ENCODE peak calls at places on chromosomes 7 and 10, in ten cellular contexts. T, R, M, H, B, E, A, L, I and K are unnamed samples. For H3K4me1, the result is how much of the 10 kb centered on the place peaks cover.

GRCh38 chr7:28211006-28211405 is 30.4 kb upstream of the JAZF1 start:
- DNase-seq in T (no peak), R (no peak), M (no peak), H (no peak), B (no peak), E (no peak), A (no peak), L (peak), I (no peak), K (no peak)

GRCh38 chr7:155310425-155311114 is 12.9 kb downstream of the INSIG1 start:
- DNase-seq in T (no peak), R (no peak), M (no peak), H (no peak), B (no peak), E (no peak), A (no peak), L (no peak), I (no peak), K (no peak)

GRCh38 chr10:29998142-29998808 is 61.1 kb downstream of the JCAD start:
- DNase-seq in T (peak), R (peak), M (peak), H (peak), B (peak), E (peak), A (peak), L (peak), I (peak), K (peak)

GRCh38 chr7:55178292-55178862 is 159.6 kb downstream of the EGFR start:
- DNase-seq in T (no peak), R (no peak), M (no peak), H (no peak), B (no peak), E (no peak), A (no peak), L (no peak), I (no peak), K (no peak)

GRCh38 chr10:80136134-80136571 is 3.6 kb downstream of the PLAC9 start:
- DNase-seq in T (peak), R (no peak), M (peak), H (no peak), B (no peak), E (peak), A (no peak), L (peak), I (peak), K (peak)

GRCh38 chr10:118729641-118730258 is 25.0 kb downstream of the CACUL1 start:
- DNase-seq in T (no peak), R (no peak), M (no peak), H (no peak), B (no peak), E (no peak), A (no peak), L (no peak), I (no peak), K (no peak)

GRCh38 chr7:24573554-24574338 is 494 bp downstream of the PALS2 start:
- DNase-seq in T (peak), R (peak), M (peak), H (peak), B (peak), E (peak), A (no peak), L (peak), I (peak), K (peak)

GRCh38 chr10:52216852-52217251 is 97.2 kb upstream of the DKK1 start:
- DNase-seq in T (no peak), R (no peak), M (no peak), H (peak), B (no peak), E (no peak), A (no peak), L (peak), I (no peak), K (no peak)

GRCh38 chr10:34816067-34817002 is 1.2 kb upstream of the PARD3 start:
- DNase-seq in T (no peak), R (no peak), M (no peak), H (peak), B (peak), E (peak), A (no peak), L (no peak), I (no peak), K (no peak)

GRCh38 chr7:27782849-27783248 is 42.9 kb downstream of the TAX1BP1 start:
- DNase-seq in T (no peak), R (no peak), M (no peak), H (no peak), B (no peak), E (no peak), A (no peak), L (peak), I (no peak), K (no peak)

GRCh38 chr7:73770002-73770859 is at the start of gene CLDN3:
- DNase-seq in T (peak), R (no peak), M (no peak), H (peak), B (peak), E (peak), A (no peak), L (peak), I (peak), K (peak)

GRCh38 chr7:13309535-13309934 is 622.1 kb downstream of the ARL4A start:
- DNase-seq in T (no peak), R (no peak), M (no peak), H (no peak), B (no peak), E (no peak), A (no peak), L (no peak), I (no peak), K (no peak)

GRCh38 chr10:81820418-81820817 is 54.6 kb upstream of the NRG3 start:
- DNase-seq in T (no peak), R (no peak), M (no peak), H (no peak), B (no peak), E (no peak), A (no peak), L (no peak), I (no peak), K (no peak)

GRCh38 chr10:107649249-107649648 is 484.7 kb upstream of the SORCS1 start:
- DNase-seq in T (no peak), R (no peak), M (no peak), H (no peak), B (no peak), E (no peak), A (no peak), L (no peak), I (no peak), K (no peak)

GRCh38 chr7:110119883-110120581 is 970.9 kb upstream of the LRRN3 start:
- DNase-seq in T (no peak), R (no peak), M (no peak), H (no peak), B (no peak), E (no peak), A (no peak), L (peak), I (no peak), K (no peak)

GRCh38 chr10:114772496-114773196 is 48.9 kb upstream of the FHIP2A start:
- DNase-seq in T (no peak), R (no peak), M (no peak), H (no peak), B (no peak), E (no peak), A (no peak), L (no peak), I (no peak), K (no peak)

GRCh38 chr7:12030116-12030515 is 181.0 kb upstream of the TMEM106B start:
- DNase-seq in T (no peak), R (no peak), M (no peak), H (no peak), B (no peak), E (no peak), A (no peak), L (peak), I (no peak), K (no peak)

GRCh38 chr10:88039496-88040200 is 176.2 kb downstream of the PTEN start:
- DNase-seq in T (no peak), R (no peak), M (no peak), H (no peak), B (no peak), E (no peak), A (no peak), L (peak), I (no peak), K (no peak)

GRCh38 chr7:8638076-8638475 is 204.7 kb downstream of the NXPH1 start:
- DNase-seq in T (no peak), R (no peak), M (no peak), H (peak), B (no peak), E (no peak), A (no peak), L (no peak), I (no peak), K (no peak)

GRCh38 chr7:149569025-149569725 is 71.6 kb upstream of the ZNF746 start:
- DNase-seq in T (no peak), R (no peak), M (no peak), H (no peak), B (no peak), E (no peak), A (no peak), L (peak), I (no peak), K (no peak)

GRCh38 chr10:87585565-87586514 is 73.8 kb upstream of the PAPSS2 start:
- DNase-seq in T (no peak), R (no peak), M (no peak), H (peak), B (no peak), E (peak), A (peak), L (peak), I (peak), K (no peak)

GRCh38 chr10:130218936-130219335 is 82.7 kb downstream of the GLRX3 start:
- DNase-seq in T (no peak), R (no peak), M (no peak), H (no peak), B (no peak), E (no peak), A (no peak), L (no peak), I (no peak), K (no peak)

GRCh38 chr10:23779287-23779686 is 340.4 kb downstream of the OTUD1 start:
- DNase-seq in T (no peak), R (no peak), M (no peak), H (no peak), B (no peak), E (no peak), A (no peak), L (no peak), I (no peak), K (no peak)

GRCh38 chr7:126605056-126605455 is 647.7 kb downstream of the GRM8 start:
- DNase-seq in T (no peak), R (no peak), M (no peak), H (no peak), B (no peak), E (no peak), A (no peak), L (no peak), I (no peak), K (no peak)

GRCh38 chr10:80596391-80597257 is 58.9 kb downstream of the SH2D4B start:
- DNase-seq in T (no peak), R (no peak), M (no peak), H (peak), B (peak), E (peak), A (peak), L (peak), I (peak), K (no peak)

GRCh38 chr10:48609899-48610584 is 5.2 kb upstream of the ARHGAP22 start:
- DNase-seq in T (no peak), R (no peak), M (no peak), H (no peak), B (no peak), E (no peak), A (no peak), L (no peak), I (no peak), K (no peak)

GRCh38 chr7:113125728-113126127 is 7.4 kb upstream of the SMIM30 start:
- DNase-seq in T (no peak), R (no peak), M (no peak), H (no peak), B (no peak), E (no peak), A (no peak), L (no peak), I (no peak), K (no peak)

GRCh38 chr7:113134025-113134424 is 15.7 kb upstream of the SMIM30 start:
- DNase-seq in T (no peak), R (no peak), M (no peak), H (no peak), B (no peak), E (no peak), A (no peak), L (no peak), I (no peak), K (no peak)

GRCh38 chr7:113131367-113131766 is 13.0 kb upstream of the SMIM30 start:
- DNase-seq in T (no peak), R (no peak), M (no peak), H (no peak), B (no peak), E (no peak), A (no peak), L (no peak), I (no peak), K (no peak)

GRCh38 chr7:113122657-113123252 is 4.4 kb upstream of the SMIM30 start:
- DNase-seq in T (no peak), R (no peak), M (no peak), H (no peak), B (no peak), E (no peak), A (no peak), L (no peak), I (no peak), K (no peak)

DNA sequence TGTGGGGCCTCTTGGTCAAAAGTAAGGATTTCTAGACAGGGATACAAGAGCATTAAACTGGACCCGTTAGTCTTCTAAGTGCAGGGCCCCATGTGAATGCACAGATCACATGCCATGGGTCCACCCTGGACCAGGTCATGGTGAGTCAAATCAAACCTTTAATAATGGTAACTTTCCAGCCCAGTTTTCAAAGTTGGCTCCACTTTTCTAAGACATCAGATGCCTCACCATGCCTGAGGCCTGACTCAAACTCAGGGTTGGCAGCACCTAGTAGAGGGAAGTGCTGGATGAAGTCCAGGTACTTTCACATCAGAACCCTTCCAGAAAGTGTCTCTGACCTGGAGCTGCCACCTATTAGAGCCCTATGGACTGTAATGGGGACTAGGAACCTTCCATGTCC is 9.7 kb upstream of the SMIM30 start:
- DNase-seq in T (no peak), R (no peak), M (no peak), H (no peak), B (no peak), E (no peak), A (no peak), L (peak), I (no peak), K (no peak)
- H3K4me1 ChIP-seq in T (under half), R (under half), M (under half), H (under half), B (under half), E (under half), A (under half), L (under half), I (under half), K (under half)

DNA sequence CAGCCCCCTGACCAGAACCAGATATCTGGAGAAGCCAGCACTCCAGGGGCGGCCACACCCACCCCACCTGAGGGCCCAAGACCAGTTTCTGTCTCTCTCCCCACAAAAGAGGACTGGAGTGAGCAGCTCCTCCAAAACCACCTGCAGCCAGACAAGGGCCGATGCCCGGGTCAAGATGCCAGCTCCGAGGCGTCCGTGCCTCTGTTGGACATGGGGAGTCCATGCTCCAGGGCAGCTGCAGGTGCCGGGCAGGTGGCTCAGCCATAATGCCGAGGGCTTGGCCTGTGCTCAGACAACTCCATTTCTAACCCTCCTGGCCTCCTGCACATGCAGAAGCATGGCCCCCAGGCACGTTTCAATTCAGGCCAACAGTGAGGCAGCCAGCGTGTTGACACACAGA is 234.6 kb downstream of the MAD1L1 start:
- DNase-seq in T (peak), R (no peak), M (no peak), H (no peak), B (no peak), E (no peak), A (no peak), L (no peak), I (no peak), K (no peak)
- H3K4me1 ChIP-seq in T (under half), R (under half), M (under half), H (under half), B (under half), E (under half), A (under half), L (under half), I (under half), K (under half)

GRCh38 chr10:62025901-62026879 is 124.7 kb downstream of the ARID5B start:
- DNase-seq in T (no peak), R (no peak), M (no peak), H (no peak), B (no peak), E (no peak), A (no peak), L (peak), I (no peak), K (no peak)

GRCh38 chr10:62025134-62025794 is 123.8 kb downstream of the ARID5B start:
- DNase-seq in T (no peak), R (no peak), M (no peak), H (no peak), B (no peak), E (no peak), A (no peak), L (peak), I (no peak), K (no peak)

GRCh38 chr10:62031522-62031921 is 130.0 kb downstream of the ARID5B start:
- DNase-seq in T (no peak), R (no peak), M (no peak), H (no peak), B (no peak), E (no peak), A (no peak), L (no peak), I (no peak), K (no peak)

GRCh38 chr10:62029401-62029800 is 127.9 kb downstream of the ARID5B start:
- DNase-seq in T (no peak), R (no peak), M (no peak), H (no peak), B (no peak), E (no peak), A (no peak), L (no peak), I (no peak), K (no peak)

GRCh38 chr10:62027841-62028501 is 126.5 kb downstream of the ARID5B start:
- DNase-seq in T (no peak), R (no peak), M (no peak), H (no peak), B (no peak), E (no peak), A (no peak), L (no peak), I (no peak), K (no peak)
- H3K4me1 ChIP-seq in T (under half), R (under half), M (under half), H (under half), B (under half), E (under half), A (under half), L (under half), I (under half), K (under half)

GRCh38 chr7:1241510-1242128 is 8.9 kb downstream of the UNCX start:
- DNase-seq in T (peak), R (no peak), M (peak), H (no peak), B (no peak), E (no peak), A (no peak), L (no peak), I (no peak), K (no peak)

GRCh38 chr7:1242601-1243289 is 10.1 kb downstream of the UNCX start:
- DNase-seq in T (peak), R (no peak), M (peak), H (no peak), B (no peak), E (no peak), A (no peak), L (no peak), I (no peak), K (peak)

GRCh38 chr7:1240917-1241509 is 8.3 kb downstream of the UNCX start:
- DNase-seq in T (peak), R (no peak), M (peak), H (no peak), B (no peak), E (no peak), A (no peak), L (no peak), I (no peak), K (no peak)

GRCh38 chr7:1243290-1243963 is 10.8 kb downstream of the UNCX start:
- DNase-seq in T (no peak), R (no peak), M (peak), H (no peak), B (no peak), E (no peak), A (no peak), L (no peak), I (no peak), K (no peak)

DNA sequence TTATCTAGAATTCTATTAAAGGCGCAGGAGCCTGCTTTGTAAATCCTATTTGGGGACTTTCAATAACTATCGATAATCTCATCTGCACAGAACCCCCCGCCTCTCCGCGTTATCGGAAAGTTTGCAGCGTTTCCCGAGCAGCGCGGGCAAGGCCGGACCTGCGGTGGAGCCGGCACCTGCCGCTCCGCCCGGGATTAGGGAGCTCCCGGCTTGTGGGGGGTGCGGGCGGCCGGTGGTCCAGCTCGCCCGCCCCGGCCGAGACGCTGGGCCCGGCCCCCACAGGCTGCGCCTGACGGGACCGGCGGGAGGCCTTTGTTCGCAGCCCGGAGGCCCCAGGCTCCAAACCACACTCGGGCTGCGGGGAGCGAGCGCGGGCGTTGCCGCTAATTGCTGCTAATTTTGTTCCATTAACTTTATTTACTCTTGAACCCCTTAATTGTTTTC is 9.5 kb downstream of the UNCX start:
- DNase-seq in T (peak), R (no peak), M (peak), H (no peak), B (no peak), E (no peak), A (no peak), L (no peak), I (no peak), K (no peak)
- H3K4me1 ChIP-seq in T (under half), R (under half), M (under half), H (under half), B (under half), E (under half), A (under half), L (under half), I (under half), K (under half)

GRCh38 chr10:11115337-11115736 is 97.7 kb downstream of the CELF2 start:
- DNase-seq in T (no peak), R (no peak), M (no peak), H (no peak), B (no peak), E (no peak), A (no peak), L (no peak), I (no peak), K (no peak)
- H3K4me1 ChIP-seq in T (under half), R (under half), M (under half), H (under half), B (under half), E (under half), A (under half), L (under half), I (under half), K (under half)